ENCODE peak calls at places on chromosomes 12 and 14, in six cellular contexts. P, R, Q, O, S and Y are unnamed samples.

GRCh38 chr12:119681139-119681538 is 13.2 kb downstream of the PRKAB1 start:
- DNase-seq in P (no peak), R (no peak), Q (no peak), O (no peak), S (no peak), Y (no peak)

GRCh38 chr14:77409131-77409533 is 14.2 kb downstream of the NOXRED1 start:
- DNase-seq in P (no peak), R (no peak), Q (no peak), O (no peak), S (no peak), Y (no peak)

GRCh38 chr14:60245316-60246177 is 3.5 kb upstream of the PPM1A start:
- DNase-seq in P (no peak), R (peak; percentile 12), Q (no peak), O (no peak), S (no peak), Y (no peak)

GRCh38 chr12:5904441-5904840 is 40.6 kb downstream of the ANO2 start:
- DNase-seq in P (no peak), R (no peak), Q (no peak), O (no peak), S (no peak), Y (no peak)

GRCh38 chr12:91877461-91878230 is 268.0 kb downstream of the BTG1 start:
- DNase-seq in P (peak; percentile 35), R (peak; percentile 45), Q (no peak), O (no peak), S (no peak), Y (no peak)

GRCh38 chr12:107429006-107429698 is 256.4 kb upstream of the PWP1 start:
- DNase-seq in P (peak; percentile 59), R (no peak), Q (no peak), O (no peak), S (no peak), Y (peak; percentile 17)

GRCh38 chr14:67665886-67666285 is 8.5 kb downstream of the VTI1B start:
- DNase-seq in P (no peak), R (no peak), Q (no peak), O (no peak), S (peak; percentile 52), Y (no peak)

GRCh38 chr12:91766454-91766853 is 379.2 kb downstream of the BTG1 start:
- DNase-seq in P (no peak), R (no peak), Q (no peak), O (no peak), S (no peak), Y (no peak)

GRCh38 chr12:77087427-77087826 is 22.1 kb upstream of the E2F7 start:
- DNase-seq in P (no peak), R (no peak), Q (no peak), O (no peak), S (peak; percentile 64), Y (no peak)

GRCh38 chr12:89636054-89636775 is 72.4 kb downstream of the ATP2B1 start:
- DNase-seq in P (no peak), R (no peak), Q (no peak), O (no peak), S (peak; percentile 53), Y (no peak)